ENCODE peak calls at places on chromosomes 5 and 9, in four cellular contexts. One of them, this sample, is unnamed.
A peak's percentile ranks its signal among the peaks of the same experiment; 100 is the strongest.

GRCh38 chr9:87622098-87622497 is 103.8 kb upstream of the CTSL start:
- DNase-seq in cardiac fibroblast: no peak
- DNase-seq in endodermal cell: peak; percentile 1
- DNase-seq in brain microvascular endothelial cell: no peak
- DNase-seq in this sample: no peak

GRCh38 chr9:69671904-69672827 is at the start of gene APBA1:
- DNase-seq in cardiac fibroblast: peak; percentile 30
- DNase-seq in endodermal cell: peak; percentile 80
- DNase-seq in brain microvascular endothelial cell: peak; percentile 10
- DNase-seq in this sample: no peak

GRCh38 chr9:35501941-35502340 is 12.0 kb downstream of the RUSC2 start:
- DNase-seq in cardiac fibroblast: peak; percentile 30
- DNase-seq in endodermal cell: no peak
- DNase-seq in brain microvascular endothelial cell: no peak
- DNase-seq in this sample: no peak

GRCh38 chr9:120257483-120257882 is 322.5 kb downstream of the CDK5RAP2 start:
- DNase-seq in cardiac fibroblast: no peak
- DNase-seq in endodermal cell: no peak
- DNase-seq in brain microvascular endothelial cell: no peak
- DNase-seq in this sample: no peak

GRCh38 chr5:54234304-54234938 is 76.0 kb downstream of the ARL15 start:
- DNase-seq in cardiac fibroblast: peak; percentile 71
- DNase-seq in endodermal cell: no peak
- DNase-seq in brain microvascular endothelial cell: no peak
- DNase-seq in this sample: peak; percentile 26

GRCh38 chr9:98230354-98230753 is 25.1 kb downstream of the TBC1D2 start:
- DNase-seq in cardiac fibroblast: no peak
- DNase-seq in endodermal cell: no peak
- DNase-seq in brain microvascular endothelial cell: no peak
- DNase-seq in this sample: no peak

GRCh38 chr5:123754167-123754840 is 242.3 kb downstream of the CSNK1G3 start:
- DNase-seq in cardiac fibroblast: peak; percentile 68
- DNase-seq in endodermal cell: no peak
- DNase-seq in brain microvascular endothelial cell: peak; percentile 26
- DNase-seq in this sample: no peak

GRCh38 chr9:3342159-3342777 is 183.5 kb downstream of the RFX3 start:
- DNase-seq in cardiac fibroblast: peak; percentile 91
- DNase-seq in endodermal cell: no peak
- DNase-seq in brain microvascular endothelial cell: peak; percentile 21
- DNase-seq in this sample: no peak

GRCh38 chr9:89497978-89498844 is at the start of gene SEMA4D:
- DNase-seq in cardiac fibroblast: no peak
- DNase-seq in endodermal cell: peak; percentile 89
- DNase-seq in brain microvascular endothelial cell: peak; percentile 11
- DNase-seq in this sample: peak; percentile 6

GRCh38 chr5:41071975-41072374 is 833 bp upstream of the MROH2B start:
- DNase-seq in cardiac fibroblast: peak; percentile 84
- DNase-seq in endodermal cell: no peak
- DNase-seq in brain microvascular endothelial cell: no peak
- DNase-seq in this sample: peak; percentile 43

GRCh38 chr5:92242170-92242569 is 859.1 kb upstream of the ARRDC3 start:
- DNase-seq in cardiac fibroblast: no peak
- DNase-seq in endodermal cell: no peak
- DNase-seq in brain microvascular endothelial cell: no peak
- DNase-seq in this sample: no peak

GRCh38 chr9:132943677-132944293 is 631 bp downstream of the TSC1 start:
- DNase-seq in cardiac fibroblast: peak; percentile 6
- DNase-seq in endodermal cell: no peak
- DNase-seq in brain microvascular endothelial cell: no peak
- DNase-seq in this sample: no peak

GRCh38 chr5:90932052-90932699 is 373.6 kb downstream of the ADGRV1 start:
- DNase-seq in cardiac fibroblast: peak; percentile 86
- DNase-seq in endodermal cell: peak; percentile 77
- DNase-seq in brain microvascular endothelial cell: peak; percentile 53
- DNase-seq in this sample: peak; percentile 26

GRCh38 chr9:85978496-85978895 is 37.5 kb downstream of the NAA35 start:
- DNase-seq in cardiac fibroblast: peak; percentile 10
- DNase-seq in endodermal cell: no peak
- DNase-seq in brain microvascular endothelial cell: no peak
- DNase-seq in this sample: peak; percentile 1

DNA sequence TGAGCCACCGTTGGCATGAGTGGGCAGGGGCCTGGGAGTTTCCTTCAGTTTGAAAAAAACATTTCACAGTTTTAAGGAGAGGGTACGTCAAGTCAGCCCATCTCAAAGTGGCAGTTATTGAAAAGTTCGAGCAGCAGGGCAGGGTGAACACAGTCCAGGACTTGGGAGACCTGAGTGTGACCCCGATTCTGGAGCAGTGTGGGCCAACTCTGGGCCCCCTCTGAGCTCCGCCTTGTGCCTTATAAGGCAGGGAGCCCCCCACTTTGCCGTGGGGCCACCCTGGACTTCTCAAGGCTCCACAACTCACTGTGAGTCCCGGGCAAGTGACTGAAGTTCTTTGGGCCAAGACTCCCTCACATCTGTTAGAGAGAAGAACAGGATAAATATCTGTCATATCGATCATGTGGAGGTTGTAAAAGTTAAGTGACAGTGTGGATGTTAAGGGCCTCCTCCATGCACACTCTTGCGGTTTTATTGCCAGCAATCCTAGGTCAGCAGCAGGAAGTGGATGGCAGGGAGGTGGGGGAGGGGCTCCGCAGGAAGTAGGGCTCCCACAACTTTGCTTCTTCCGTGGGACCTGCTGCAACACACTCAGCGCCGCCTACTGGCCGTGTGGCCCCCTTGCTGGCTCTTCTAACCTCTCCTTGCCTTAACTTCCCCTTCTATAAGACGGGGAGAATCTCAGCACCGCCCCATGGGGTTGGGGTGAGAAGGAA is 38.4 kb downstream of the HRH2 start:
- DNase-seq in cardiac fibroblast: no peak
- DNase-seq in endodermal cell: peak; percentile 89
- DNase-seq in brain microvascular endothelial cell: peak; percentile 24
- DNase-seq in this sample: no peak
- TF ChIP-seq CTCF in cardiac fibroblast: no peak
- TF ChIP-seq CTCF in endodermal cell: peak; percentile 87
- TF ChIP-seq CTCF in brain microvascular endothelial cell: peak; percentile 54
- TF ChIP-seq CTCF in this sample: peak; percentile 9

GRCh38 chr9:71896762-71897161 is 14.2 kb downstream of the ABHD17B start:
- DNase-seq in cardiac fibroblast: no peak
- DNase-seq in endodermal cell: no peak
- DNase-seq in brain microvascular endothelial cell: no peak
- DNase-seq in this sample: no peak
- H3K4me3 ChIP-seq in cardiac fibroblast: no peak overlapping the region
- H3K4me3 ChIP-seq in endodermal cell: no peak overlapping the region
- H3K4me3 ChIP-seq in brain microvascular endothelial cell: no peak overlapping the region
- H3K4me3 ChIP-seq in this sample: no peak overlapping the region

GRCh38 chr5:175317872-175318271 is 126.1 kb downstream of the DRD1 start:
- DNase-seq in cardiac fibroblast: no peak
- DNase-seq in endodermal cell: no peak
- DNase-seq in brain microvascular endothelial cell: no peak
- DNase-seq in this sample: no peak
- TF ChIP-seq CTCF in cardiac fibroblast: no peak
- TF ChIP-seq CTCF in endodermal cell: no peak
- TF ChIP-seq CTCF in brain microvascular endothelial cell: no peak
- TF ChIP-seq CTCF in this sample: no peak

DNA sequence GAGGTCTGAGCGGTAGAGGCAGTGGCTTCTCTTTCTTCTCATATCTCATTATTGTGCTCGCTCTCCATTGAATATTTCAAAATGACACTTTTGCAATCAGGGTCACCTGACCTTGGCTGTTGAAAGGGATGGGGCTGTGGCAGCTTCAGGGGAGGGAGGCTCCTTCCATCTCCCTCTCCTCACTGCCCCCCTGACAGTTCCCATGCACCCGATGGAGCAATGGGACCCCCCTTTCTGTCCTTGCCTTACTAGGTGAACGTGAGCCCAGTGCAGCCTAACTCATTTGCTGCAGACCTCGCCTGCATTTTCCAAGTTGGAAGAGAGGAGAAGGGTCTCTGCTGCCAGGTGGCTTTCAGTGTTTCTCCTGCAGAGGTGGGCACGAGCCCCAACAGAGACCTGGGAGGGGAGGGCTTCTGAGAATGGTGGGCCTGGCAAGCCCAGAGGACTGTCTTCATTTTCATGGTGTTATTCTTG is 17.9 kb downstream of the STC2 start:
- DNase-seq in cardiac fibroblast: no peak
- DNase-seq in endodermal cell: no peak
- DNase-seq in brain microvascular endothelial cell: no peak
- DNase-seq in this sample: no peak
- H3K4me3 ChIP-seq in cardiac fibroblast: no peak overlapping the region
- H3K4me3 ChIP-seq in endodermal cell: no peak overlapping the region
- H3K4me3 ChIP-seq in brain microvascular endothelial cell: no peak overlapping the region
- H3K4me3 ChIP-seq in this sample: no peak overlapping the region